ENCODE peak calls at places on chromosomes 4 and X, in seven cellular contexts. X is NCI-H2029 treated with DMSO at 0.1 percent for 48 hours; E is C1 segment of cervical spinal cord; D is stimulated activated naive CD4-positive, alpha-beta T cell; P is activated naive CD4-positive, alpha-beta T cell treated with Interleukin-2 at 50 U/mL for 16 hours; K is stimulated activated CD4-positive, alpha-beta T cell treated with anti-CD3 and anti-CD28 coated beads, Interleukin-15, amount 100 ng/mL, for 24 hours; V is spleen. J is an unnamed sample.

GRCh38 chr4:52263612-52264011 is 212.5 kb downstream of the SPATA18 start:
- DNase-seq in X (no peak), E (no peak), D (no peak), P (no peak), K (no peak), V (no peak), J (no peak)

GRCh38 chrX:103608305-103608963 is 671 bp downstream of the TCEAL3 start:
- DNase-seq in X (no peak), E (no peak), D (peak; percentile 0), P (no peak), K (no peak), V (peak; percentile 75), J (no peak)

GRCh38 chr4:148780426-148781005 is 338.3 kb upstream of the NR3C2 start:
- DNase-seq in X (no peak), E (no peak), D (no peak), P (no peak), K (no peak), V (no peak), J (no peak)

GRCh38 chr4:171157462-171158082 is 655.6 kb upstream of the GALNTL6 start:
- DNase-seq in X (no peak), E (no peak), D (no peak), P (no peak), K (no peak), V (no peak), J (peak; percentile 6)

GRCh38 chr4:89995006-89995405 is 100.4 kb downstream of the MMRN1 start:
- DNase-seq in X (no peak), E (no peak), D (no peak), P (no peak), K (no peak), V (no peak), J (no peak)

GRCh38 chrX:153462291-153462690 is 8.1 kb downstream of the HAUS7 start:
- DNase-seq in X (no peak), E (no peak), D (no peak), P (no peak), K (no peak), V (no peak), J (no peak)

GRCh38 chr4:139857021-139857420 is 191.4 kb downstream of the MGST2 start:
- DNase-seq in X (peak; percentile 61), E (no peak), D (no peak), P (no peak), K (no peak), V (no peak), J (peak; percentile 26)

GRCh38 chrX:66489339-66489738 is 149.5 kb downstream of the EDA2R start:
- DNase-seq in X (no peak), E (no peak), D (no peak), P (no peak), K (no peak), V (no peak), J (no peak)

GRCh38 chr4:76279462-76279861 is 27.1 kb upstream of the STBD1 start:
- DNase-seq in X (no peak), E (no peak), D (no peak), P (no peak), K (peak; percentile 35), V (no peak), J (no peak)

GRCh38 chr4:145779319-145779801 is 99.4 kb downstream of the C4orf51 start:
- DNase-seq in X (no peak), E (no peak), D (no peak), P (no peak), K (no peak), V (no peak), J (no peak)

GRCh38 chr4:60637976-60638375 is 562.1 kb upstream of the ADGRL3 start:
- DNase-seq in X (no peak), E (no peak), D (no peak), P (no peak), K (no peak), V (no peak), J (no peak)

GRCh38 chr4:2484993-2485392 is 16.1 kb downstream of the RNF4 start:
- DNase-seq in X (no peak), E (peak; percentile 23), D (peak; percentile 45), P (peak; percentile 56), K (peak; percentile 68), V (peak; percentile 95), J (peak; percentile 27)

GRCh38 chr4:168177546-168178149 is 85.3 kb downstream of the ANXA10 start:
- DNase-seq in X (no peak), E (no peak), D (no peak), P (no peak), K (no peak), V (no peak), J (peak; percentile 50)

GRCh38 chr4:185023471-185023870 is 5.2 kb downstream of the HELT start:
- DNase-seq in X (no peak), E (no peak), D (no peak), P (no peak), K (no peak), V (no peak), J (no peak)

GRCh38 chr4:124483043-124483906 is 229.3 kb downstream of the ANKRD50 start:
- DNase-seq in X (no peak), E (no peak), D (no peak), P (no peak), K (no peak), V (no peak), J (peak; percentile 47)

GRCh38 chrX:118216488-118216887 is 99.9 kb upstream of the KLHL13 start:
- DNase-seq in X (peak; percentile 5), E (no peak), D (no peak), P (no peak), K (no peak), V (no peak), J (no peak)

GRCh38 chr4:185305979-185306442 is 89.7 kb downstream of the LRP2BP start:
- DNase-seq in X (no peak), E (no peak), D (no peak), P (no peak), K (no peak), V (no peak), J (no peak)

J was measured in hepatocyte.